ENCODE peak calls at places on chromosomes 5 and 9, in five cellular contexts. C is NCI-H460; R is right lobe of liver; I is activated CD4-positive, CD25-positive, alpha-beta regulatory T cell; S is GM04503. Y is an unnamed sample.

GRCh38 chr5:170302729-170303501 is 5.3 kb upstream of the LCP2 start:
- DNase-seq in C (no peak), R (peak; percentile 74), I (no peak), S (no peak), Y (no peak)

GRCh38 chr5:138927979-138928378 is 52.8 kb upstream of the LRRTM2 start:
- DNase-seq in C (no peak), R (peak; percentile 94), I (no peak), S (no peak), Y (no peak)

GRCh38 chr9:135644631-135645218 is 5.4 kb upstream of the GLT6D1 start:
- DNase-seq in C (no peak), R (no peak), I (no peak), S (no peak), Y (no peak)

GRCh38 chr5:57524661-57525060 is 42.0 kb upstream of the ACTBL2 start:
- DNase-seq in C (no peak), R (no peak), I (no peak), S (no peak), Y (no peak)

GRCh38 chr9:20178679-20179078 is 389.8 kb upstream of the SLC24A2 start:
- DNase-seq in C (no peak), R (no peak), I (no peak), S (no peak), Y (no peak)

GRCh38 chr9:33025572-33026347 is 687 bp downstream of the DNAJA1 start:
- DNase-seq in C (no peak), R (peak; percentile 80), I (peak; percentile 60), S (no peak), Y (no peak)

GRCh38 chr5:119368238-119368630 is 12.4 kb downstream of the TNFAIP8 start:
- DNase-seq in C (no peak), R (no peak), I (peak; percentile 17), S (no peak), Y (no peak)

GRCh38 chr5:115599924-115600323 is 2.4 kb downstream of the TICAM2 start:
- DNase-seq in C (no peak), R (no peak), I (no peak), S (no peak), Y (no peak)

GRCh38 chr5:113384787-113385186 is 50.0 kb downstream of the TSSK1B start:
- DNase-seq in C (no peak), R (no peak), I (no peak), S (no peak), Y (no peak)

GRCh38 chr9:15142903-15143534 is 164.0 kb downstream of the TTC39B start:
- DNase-seq in C (peak; percentile 27), R (no peak), I (no peak), S (no peak), Y (peak; percentile 79)

GRCh38 chr5:31280210-31280609 is 86.7 kb downstream of the CDH6 start:
- DNase-seq in C (no peak), R (no peak), I (no peak), S (no peak), Y (no peak)

GRCh38 chr5:42908509-42909488 is 97.1 kb upstream of the SELENOP start:
- DNase-seq in C (peak; percentile 92), R (peak; percentile 92), I (peak; percentile 74), S (peak; percentile 17), Y (peak; percentile 59)

GRCh38 chr5:52073993-52074689 is 690.9 kb downstream of the ISL1 start:
- DNase-seq in C (no peak), R (no peak), I (no peak), S (no peak), Y (no peak)

GRCh38 chr5:87139795-87140194 is 127.9 kb upstream of the RASA1 start:
- DNase-seq in C (no peak), R (no peak), I (no peak), S (no peak), Y (no peak)

GRCh38 chr5:139914218-139914807 is 118.7 kb downstream of the PSD2 start:
- DNase-seq in C (no peak), R (no peak), I (no peak), S (no peak), Y (no peak)

GRCh38 chr9:111839387-111839786 is 44.6 kb upstream of the SHOC1 start:
- DNase-seq in C (no peak), R (no peak), I (no peak), S (no peak), Y (no peak)

GRCh38 chr5:62192958-62193357 is 113.0 kb upstream of the KIF2A start:
- DNase-seq in C (no peak), R (no peak), I (no peak), S (no peak), Y (no peak)